ENCODE peak calls at places on chromosomes 2 and 18, in nine cellular contexts. N is GM23248; F is A549; V is upper lobe of right lung; G is left ventricle myocardium inferior; E is fibroblast of lung; H is small intestine; M is lower lobe of right lung; T is effector memory CD4-positive, alpha-beta T cell. S is an unnamed sample. For H3K4me1, the result is how much of the 10 kb centered on the place peaks cover.

GRCh38 chr2:96241901-96242611 is 23.7 kb downstream of the TMEM127 start:
- DNase-seq in N (peak), F (no peak), V (no peak), G (peak), E (peak), H (peak), M (peak), T (peak), S (no peak)

GRCh38 chr2:64797881-64798590 is 144.3 kb upstream of the SERTAD2 start:
- DNase-seq in N (no peak), F (no peak), V (no peak), G (no peak), E (peak), H (no peak), M (no peak), T (no peak), S (no peak)

GRCh38 chr2:238790126-238790820 is 57.6 kb upstream of the TWIST2 start:
- DNase-seq in N (peak), F (no peak), V (no peak), G (no peak), E (no peak), H (no peak), M (no peak), T (no peak), S (no peak)

GRCh38 chr18:63299837-63300787 is 19.5 kb downstream of the BCL2 start:
- DNase-seq in N (peak), F (no peak), V (no peak), G (no peak), E (no peak), H (peak), M (no peak), T (no peak), S (no peak)

GRCh38 chr18:23570912-23571504 is 15.3 kb downstream of the NPC1 start:
- DNase-seq in N (no peak), F (no peak), V (no peak), G (no peak), E (no peak), H (no peak), M (no peak), T (no peak), S (no peak)

GRCh38 chr18:21686282-21687105 is 18.1 kb downstream of the ABHD3 start:
- DNase-seq in N (peak), F (no peak), V (no peak), G (no peak), E (peak), H (peak), M (no peak), T (no peak), S (no peak)

GRCh38 chr2:2013476-2013875 is 269.2 kb upstream of the PXDN start:
- DNase-seq in N (no peak), F (no peak), V (no peak), G (no peak), E (no peak), H (no peak), M (no peak), T (no peak), S (no peak)

GRCh38 chr2:195561205-195562032 is 95.6 kb upstream of the SLC39A10 start:
- DNase-seq in N (peak), F (peak), V (no peak), G (no peak), E (peak), H (no peak), M (no peak), T (no peak), S (no peak)

GRCh38 chr2:110157153-110157793 is 41.7 kb upstream of the MALL start:
- DNase-seq in N (peak), F (peak), V (no peak), G (no peak), E (peak), H (peak), M (no peak), T (no peak), S (peak)

GRCh38 chr2:37923308-37924055 is 1.6 kb upstream of the RMDN2 start:
- DNase-seq in N (no peak), F (no peak), V (no peak), G (no peak), E (no peak), H (no peak), M (no peak), T (no peak), S (no peak)

GRCh38 chr2:37925063-37925897 is at the start of gene RMDN2:
- DNase-seq in N (peak), F (peak), V (peak), G (peak), E (peak), H (peak), M (peak), T (peak), S (peak)

GRCh38 chr2:37926635-37927034 is 1.5 kb downstream of the RMDN2 start:
- DNase-seq in N (no peak), F (no peak), V (no peak), G (no peak), E (no peak), H (no peak), M (no peak), T (no peak), S (no peak)

GRCh38 chr2:37928377-37928776 is 3.3 kb downstream of the RMDN2 start:
- DNase-seq in N (no peak), F (no peak), V (no peak), G (no peak), E (no peak), H (peak), M (no peak), T (no peak), S (no peak)
- H3K27ac ChIP-seq in N (no peak), F (no peak), V (no peak), G (no peak), E (no peak), H (peak), M (no peak), T (no peak), S (no peak)

GRCh38 chr2:101984656-101985055 is 7.1 kb upstream of the IL1R2 start:
- DNase-seq in N (no peak), F (no peak), V (no peak), G (no peak), E (no peak), H (no peak), M (no peak), T (no peak), S (no peak)

GRCh38 chr2:101983928-101984327 is 7.8 kb upstream of the IL1R2 start:
- DNase-seq in N (peak), F (no peak), V (no peak), G (no peak), E (peak), H (no peak), M (no peak), T (no peak), S (no peak)

GRCh38 chr2:101985793-101986164 is 6.0 kb upstream of the IL1R2 start:
- DNase-seq in N (no peak), F (no peak), V (no peak), G (no peak), E (no peak), H (no peak), M (no peak), T (no peak), S (no peak)

GRCh38 chr2:101986386-101986785 is 5.4 kb upstream of the IL1R2 start:
- DNase-seq in N (no peak), F (no peak), V (no peak), G (no peak), E (no peak), H (no peak), M (no peak), T (no peak), S (no peak)

DNA sequence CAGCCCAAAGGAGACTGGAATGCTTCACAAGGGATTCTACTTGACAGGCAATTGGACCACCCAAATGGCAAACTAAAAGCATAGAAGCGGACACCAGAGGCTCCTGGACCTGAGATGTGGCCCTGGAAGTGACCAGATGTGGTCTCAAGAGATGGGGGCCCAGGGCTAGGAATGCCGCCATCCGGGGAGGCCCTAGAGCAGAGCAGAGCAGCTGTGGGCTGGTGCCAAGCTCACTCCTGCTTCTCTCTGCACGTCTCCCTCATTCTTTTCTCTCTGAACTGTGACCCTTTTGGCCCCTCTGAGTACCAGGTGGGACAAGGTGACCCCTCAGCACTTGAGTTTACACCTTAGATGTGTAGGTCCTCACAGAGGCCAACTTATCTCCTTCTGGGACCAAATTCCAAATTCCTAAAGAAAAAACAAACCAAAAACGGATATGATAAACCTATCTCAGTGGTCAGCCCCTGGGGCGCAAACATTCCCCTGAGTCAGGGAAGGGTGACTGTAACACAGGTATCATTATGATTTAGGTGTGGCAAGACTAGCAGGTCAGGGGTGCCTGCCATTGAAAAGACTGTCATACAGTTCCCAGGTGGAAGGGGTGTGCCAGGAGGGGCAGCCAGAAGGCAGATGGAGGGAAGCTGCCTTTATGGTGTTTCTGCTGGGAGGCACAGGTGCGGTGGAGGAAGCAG is 6.5 kb upstream of the IL1R2 start:
- DNase-seq in N (no peak), F (no peak), V (no peak), G (no peak), E (no peak), H (peak), M (no peak), T (no peak), S (no peak)
- H3K4me1 ChIP-seq in N (under half), F (under half), V (under half), G (under half), E (under half), H (under half), M (under half), T (under half), S (under half)

DNA sequence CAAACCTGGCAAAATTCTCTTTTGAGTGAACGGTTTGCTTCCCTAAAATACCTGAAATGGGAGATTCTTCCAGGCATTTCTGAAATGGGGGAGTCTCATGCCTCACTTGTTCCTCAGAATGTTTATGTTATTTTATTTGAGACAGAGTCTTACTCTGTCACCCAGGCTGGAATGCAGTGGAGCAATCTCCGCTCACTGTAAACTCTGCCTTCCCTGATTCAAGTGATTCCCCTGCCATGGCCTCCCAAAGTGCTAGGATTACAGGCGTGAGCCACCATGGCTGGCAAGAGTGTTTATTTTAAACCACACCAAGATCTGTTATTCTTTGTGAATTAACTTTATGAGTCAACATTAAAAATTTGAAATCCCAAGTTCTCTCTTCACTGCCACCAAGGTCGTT is 6.4 kb upstream of the FHL2 start:
- DNase-seq in N (peak), F (no peak), V (no peak), G (no peak), E (peak), H (no peak), M (no peak), T (no peak), S (no peak)
- H3K27ac ChIP-seq in N (peak), F (peak), V (no peak), G (peak), E (peak), H (no peak), M (no peak), T (no peak), S (no peak)

GRCh38 chr18:2976733-2977132 is 36.2 kb downstream of the LPIN2 start:
- DNase-seq in N (no peak), F (no peak), V (no peak), G (no peak), E (no peak), H (peak), M (no peak), T (no peak), S (no peak)
- H3K4me1 ChIP-seq in N (under half), F (half or more), V (half or more), G (half or more), E (under half), H (under half), M (half or more), T (under half), S (half or more)

GRCh38 chr2:16202643-16203020 is 262.3 kb downstream of the MYCN start:
- DNase-seq in N (no peak), F (no peak), V (no peak), G (no peak), E (no peak), H (no peak), M (no peak), T (no peak), S (no peak)
- H3K27ac ChIP-seq in N (no peak), F (no peak), V (no peak), G (no peak), E (no peak), H (peak), M (no peak), T (no peak), S (no peak)

GRCh38 chr2:201259216-201259615 is 1.1 kb upstream of the CASP8 start:
- DNase-seq in N (no peak), F (no peak), V (no peak), G (no peak), E (no peak), H (no peak), M (no peak), T (no peak), S (no peak)
- H3K4me1 ChIP-seq in N (under half), F (under half), V (under half), G (under half), E (under half), H (under half), M (half or more), T (half or more), S (under half)